ENCODE peak calls at places on chromosomes 5 and 9, in seven cellular contexts. T is anterior cingulate cortex, I is endothelial cell, W is Kasumi-1, E is AG08395, V is foreskin melanocyte, P is heart left ventricle. Y is an unnamed sample.

GRCh38 chr5:142922223-142922952 is 152.2 kb downstream of the ARHGAP26 start:
- DNase-seq in I (no peak), E (peak), T (no peak), W (peak), P (no peak), V (peak), Y (no peak)

GRCh38 chr5:164735334-164735733 is 1229.9 kb downstream of the MAT2B start:
- DNase-seq in T (no peak), I (no peak), E (no peak), P (no peak), V (no peak), W (no peak), Y (no peak)

GRCh38 chr9:137900584-137901310 is 23.2 kb downstream of the CACNA1B start:
- DNase-seq in E (no peak), T (no peak), V (no peak), I (no peak), P (no peak), W (no peak), Y (no peak)

GRCh38 chr5:36928947-36929346 is 52.4 kb downstream of the NIPBL start:
- DNase-seq in W (no peak), P (no peak), V (no peak), E (peak), T (no peak), I (no peak), Y (no peak)

GRCh38 chr5:27810458-27810857 is 772.1 kb upstream of the CDH9 start:
- DNase-seq in T (no peak), P (no peak), E (no peak), W (peak), V (no peak), I (no peak), Y (no peak)

GRCh38 chr5:38871211-38871610 is 25.4 kb downstream of the OSMR start:
- DNase-seq in W (peak), P (no peak), I (no peak), V (no peak), T (no peak), E (no peak), Y (no peak)

GRCh38 chr5:52784741-52785140 is 3.0 kb upstream of the ITGA1 start:
- DNase-seq in I (no peak), V (no peak), P (no peak), E (no peak), W (no peak), T (no peak), Y (no peak)

GRCh38 chr9:447230-448025 is 232.8 kb downstream of the DOCK8 start:
- DNase-seq in P (no peak), E (no peak), I (no peak), V (no peak), T (no peak), W (peak), Y (no peak)

GRCh38 chr5:150272531-150272930 is 17.0 kb downstream of the CAMK2A start:
- DNase-seq in P (no peak), V (peak), T (no peak), W (peak), I (peak), E (peak), Y (no peak)

GRCh38 chr9:107422189-107422802 is 67.3 kb downstream of the KLF4 start:
- DNase-seq in T (peak), I (peak), P (peak), W (peak), V (peak), E (peak), Y (no peak)

GRCh38 chr9:99359336-99359735 is 137.3 kb downstream of the SEC61B start:
- DNase-seq in T (no peak), E (no peak), V (no peak), P (no peak), W (no peak), I (no peak), Y (no peak)

GRCh38 chr5:40240111-40240510 is 439.6 kb upstream of the PTGER4 start:
- DNase-seq in E (no peak), P (no peak), W (no peak), T (no peak), I (no peak), V (no peak), Y (no peak)

GRCh38 chr5:178434851-178435250 is 155.3 kb downstream of the COL23A1 start:
- DNase-seq in I (no peak), V (no peak), E (no peak), W (no peak), T (peak), P (peak), Y (no peak)

GRCh38 chr9:136693490-136694162 is 6.4 kb upstream of the AGPAT2 start:
- DNase-seq in V (no peak), P (no peak), I (no peak), W (no peak), E (no peak), T (no peak), Y (no peak)

GRCh38 chr9:121840838-121841760 is 189.7 kb downstream of the DAB2IP start:
- DNase-seq in P (no peak), T (peak), V (no peak), E (no peak), I (no peak), W (no peak), Y (peak)

GRCh38 chr9:107989544-107989943 is 500.0 kb upstream of the KLF4 start:
- DNase-seq in I (no peak), P (no peak), T (no peak), E (peak), W (no peak), V (no peak), Y (no peak)

GRCh38 chr9:127138444-127138843 is 16.0 kb upstream of the ANGPTL2 start:
- DNase-seq in E (no peak), P (peak), T (no peak), I (no peak), W (no peak), V (no peak), Y (no peak)